ENCODE peak calls at places on chromosomes 16 and 17, in five cellular contexts. K, W, C, B and U are unnamed samples.

GRCh38 chr16:26830716-26831115 is 236.0 kb upstream of the C16orf82 start:
- DNase-seq in K (no peak), W (peak), C (no peak), B (no peak), U (peak)

GRCh38 chr17:59361916-59362810 is 30.7 kb downstream of the YPEL2 start:
- DNase-seq in K (no peak), W (no peak), C (peak), B (no peak), U (peak)

GRCh38 chr17:40582328-40582901 is 17.1 kb upstream of the CCR7 start:
- DNase-seq in K (peak), W (no peak), C (no peak), B (no peak), U (no peak)

GRCh38 chr17:40796846-40797245 is 2.9 kb downstream of the KRT28 start:
- DNase-seq in K (no peak), W (no peak), C (no peak), B (no peak), U (no peak)

GRCh38 chr17:61388561-61389356 is 10.9 kb upstream of the TBX2 start:
- DNase-seq in K (peak), W (no peak), C (no peak), B (no peak), U (no peak)

GRCh38 chr17:72223816-72224215 is 103.0 kb downstream of the SOX9 start:
- DNase-seq in K (no peak), W (no peak), C (no peak), B (no peak), U (no peak)

GRCh38 chr16:31465788-31466370 is 6.1 kb upstream of the TGFB1I1 start:
- DNase-seq in K (peak), W (no peak), C (no peak), B (no peak), U (no peak)

GRCh38 chr16:2783581-2784375 is 3.6 kb downstream of the PRSS33 start:
- DNase-seq in K (peak), W (no peak), C (no peak), B (no peak), U (no peak)

GRCh38 chr17:66712453-66712852 is 122.5 kb upstream of the CACNG5 start:
- DNase-seq in K (no peak), W (no peak), C (no peak), B (no peak), U (no peak)

GRCh38 chr16:61836804-61837398 is 199.3 kb downstream of the CDH8 start:
- DNase-seq in K (no peak), W (no peak), C (peak), B (no peak), U (no peak)

GRCh38 chr17:62703776-62704380 is 76.4 kb downstream of the MRC2 start:
- DNase-seq in K (peak), W (peak), C (peak), B (peak), U (peak)

GRCh38 chr17:1820518-1821252 is 9.0 kb downstream of the SMYD4 start:
- DNase-seq in K (no peak), W (no peak), C (no peak), B (no peak), U (peak)

GRCh38 chr16:71250461-71251232 is 20.1 kb upstream of the HYDIN start:
- DNase-seq in K (no peak), W (no peak), C (no peak), B (no peak), U (peak)

GRCh38 chr17:77374170-77374936 is 233.6 kb downstream of the SEC14L1 start:
- DNase-seq in K (peak), W (peak), C (peak), B (peak), U (peak)

GRCh38 chr17:15351925-15352324 is 10.5 kb upstream of the TEKT3 start:
- DNase-seq in K (no peak), W (no peak), C (peak), B (no peak), U (peak)

GRCh38 chr17:37107406-37108083 is 158.8 kb downstream of the AATF start:
- DNase-seq in K (peak), W (no peak), C (peak), B (peak), U (no peak)